ENCODE peak calls at places on chromosomes 16 and 17, in five cellular contexts. O is HepG2, Y is K562, Q is GM12878, T is SK-N-SH. K is an unnamed sample.

GRCh38 chr16:10256855-10257641 is 74.8 kb upstream of the GRIN2A start:
- DNase-seq in Y (peak), O (peak), T (peak), Q (peak), K (peak)

GRCh38 chr17:10327640-10328039 is 45.2 kb downstream of the MYH13 start:
- DNase-seq in Y (peak), T (peak), O (peak), Q (peak), K (peak)

GRCh38 chr17:29102741-29103181 is 59.8 kb downstream of the PIPOX start:
- DNase-seq in Y (no peak), O (no peak), Q (no peak), T (peak), K (no peak)

GRCh38 chr17:46977348-46977747 is 1.7 kb downstream of the RPRML start:
- DNase-seq in T (peak), Q (no peak), O (peak), Y (peak), K (no peak)

GRCh38 chr16:80606221-80606766 is 65.5 kb downstream of the DYNLRB2 start:
- DNase-seq in Q (no peak), O (no peak), T (no peak), Y (no peak), K (no peak)

GRCh38 chr17:54951286-54951685 is 17.2 kb downstream of the COX11 start:
- DNase-seq in O (no peak), T (no peak), Q (no peak), Y (no peak), K (no peak)

GRCh38 chr17:3966720-3967363 is 2.6 kb upstream of the ATP2A3 start:
- DNase-seq in Q (no peak), T (no peak), O (peak), Y (no peak), K (no peak)

GRCh38 chr17:77724876-77725615 is 233.5 kb upstream of the TNRC6C start:
- DNase-seq in O (no peak), Y (no peak), T (no peak), Q (peak), K (no peak)

GRCh38 chr17:75504347-75505151 is 10.8 kb downstream of the CASKIN2 start:
- DNase-seq in Y (peak), T (peak), O (peak), Q (no peak), K (peak)

GRCh38 chr16:77581706-77582105 is 140.6 kb upstream of the NUDT7 start:
- DNase-seq in Y (no peak), O (no peak), Q (no peak), T (no peak), K (no peak)

GRCh38 chr16:19804538-19805323 is 79.9 kb downstream of the GPRC5B start:
- DNase-seq in Y (peak), Q (no peak), T (no peak), O (no peak), K (peak)

GRCh38 chr16:64975821-64976220 is 146.0 kb downstream of the CDH11 start:
- DNase-seq in T (no peak), O (no peak), Q (no peak), Y (no peak), K (no peak)

GRCh38 chr16:23025692-23026305 is 123.5 kb downstream of the USP31 start:
- DNase-seq in T (peak), Q (no peak), O (no peak), Y (no peak), K (no peak)

GRCh38 chr16:59259074-59259963 is 525.2 kb upstream of the GOT2 start:
- DNase-seq in Y (no peak), O (no peak), Q (no peak), T (no peak), K (peak)

GRCh38 chr16:58332997-58333700 is 38.3 kb upstream of the PRSS54 start:
- DNase-seq in O (no peak), T (no peak), Q (no peak), Y (peak), K (no peak)

GRCh38 chr16:82639666-82640336 is 13.0 kb downstream of the CDH13 start:
- DNase-seq in O (peak), Y (peak), T (peak), Q (no peak), K (no peak)

GRCh38 chr17:63402808-63403207 is 43.3 kb downstream of the CYB561 start:
- DNase-seq in Y (no peak), O (no peak), T (no peak), Q (no peak), K (no peak)

GRCh38 chr17:42055496-42055895 is 5.1 kb upstream of the C17orf113 start:
- DNase-seq in Y (peak), Q (no peak), O (no peak), T (no peak), K (no peak)

GRCh38 chr16:50310308-50311133 is 44.2 kb downstream of the ADCY7 start:
- DNase-seq in Q (no peak), Y (no peak), O (peak), T (peak), K (no peak)

GRCh38 chr17:80274317-80274716 is 13.7 kb downstream of the RNF213 start:
- DNase-seq in O (no peak), Q (no peak), Y (no peak), T (peak), K (no peak)

GRCh38 chr16:5416013-5416412 is 318.4 kb upstream of the EEF2KMT start:
- DNase-seq in T (no peak), Q (no peak), Y (no peak), O (no peak), K (no peak)

GRCh38 chr17:57612202-57613071 is 132.7 kb downstream of the CCDC182 start:
- DNase-seq in O (peak), T (no peak), Q (peak), Y (peak), K (no peak)

GRCh38 chr17:83199500-83200201 is 120.2 kb downstream of the METRNL start:
- DNase-seq in T (no peak), Q (no peak), Y (no peak), O (no peak), K (peak)

GRCh38 chr16:85424260-85425060 is 188.7 kb upstream of the GSE1 start:
- DNase-seq in T (peak), O (no peak), Q (no peak), Y (no peak), K (no peak)

GRCh38 chr16:73265124-73265838 is 217.4 kb upstream of the ZFHX3 start:
- DNase-seq in Y (peak), Q (no peak), T (no peak), O (no peak), K (no peak)

GRCh38 chr17:73610331-73610911 is 33.8 kb downstream of the SDK2 start:
- DNase-seq in Y (no peak), T (no peak), O (no peak), Q (no peak), K (no peak)

GRCh38 chr16:23566724-23567123 is 9.2 kb downstream of the UBFD1 start:
- DNase-seq in Y (no peak), Q (no peak), T (no peak), O (no peak), K (no peak)

GRCh38 chr17:73901661-73902415 is 257.6 kb upstream of the SDK2 start:
- DNase-seq in Y (no peak), T (no peak), O (no peak), Q (no peak), K (peak)

GRCh38 chr16:1710811-1711507 is 5.0 kb downstream of the MAPK8IP3 start:
- DNase-seq in T (no peak), Y (no peak), O (peak), Q (no peak), K (no peak)

GRCh38 chr17:67245694-67246397 is 850 bp upstream of the HELZ start:
- DNase-seq in T (peak), Y (peak), O (peak), Q (no peak), K (no peak)

GRCh38 chr17:61425682-61426481 is 26.2 kb downstream of the TBX2 start:
- DNase-seq in T (peak), Y (no peak), O (peak), Q (no peak), K (no peak)

GRCh38 chr17:30819941-30820705 is 4.4 kb downstream of the CRLF3 start:
- DNase-seq in O (no peak), T (no peak), Y (no peak), Q (no peak), K (no peak)

GRCh38 chr17:64128787-64129514 is 993 bp downstream of the ERN1 start:
- DNase-seq in Y (no peak), O (no peak), T (no peak), Q (no peak), K (peak)

GRCh38 chr16:87070657-87071056 is 246.5 kb downstream of the C16orf95 start:
- DNase-seq in Y (no peak), Q (no peak), O (no peak), T (no peak), K (no peak)

GRCh38 chr17:55769625-55770000 is 18.8 kb downstream of the PCTP start:
- DNase-seq in Q (no peak), T (no peak), Y (no peak), O (no peak), K (no peak)

GRCh38 chr17:57623620-57624019 is 121.5 kb downstream of the CCDC182 start:
- DNase-seq in T (peak), Q (no peak), O (no peak), Y (no peak), K (no peak)

GRCh38 chr16:12904041-12904671 is 2.8 kb downstream of the SHISA9 start:
- DNase-seq in Y (no peak), Q (no peak), O (no peak), T (no peak), K (no peak)
- H3K4me3 ChIP-seq in Y (no peak), Q (no peak), O (no peak), T (no peak), K (no peak)

GRCh38 chr17:65294184-65294719 is 157.1 kb downstream of the RGS9 start:
- DNase-seq in Q (no peak), Y (peak), T (peak), O (peak), K (peak)
- TF ChIP-seq CTCF in Q (peak), Y (peak), T (peak), O (peak), K (peak)

GRCh38 chr17:2239882-2240430 is 63.6 kb downstream of the SMG6 start:
- DNase-seq in Q (peak), Y (no peak), O (no peak), T (no peak), K (no peak)
- TF ChIP-seq GABPA in Q (no peak), Y (no peak), O (no peak), T (no peak), K (no peak)

GRCh38 chr17:48603959-48604769 is 622 bp downstream of the HOXB6 start:
- DNase-seq in Y (peak), O (no peak), Q (no peak), T (no peak), K (no peak)
- H3K4me3 ChIP-seq in Y (peak), O (no peak), Q (no peak), T (no peak), K (no peak)

GRCh38 chr17:33519692-33520091 is 226.6 kb upstream of the ASIC2 start:
- DNase-seq in Q (no peak), Y (peak), T (no peak), O (no peak), K (no peak)

GRCh38 chr17:33523577-33523981 is 230.5 kb upstream of the ASIC2 start:
- DNase-seq in Q (no peak), O (no peak), T (no peak), Y (no peak), K (peak)

GRCh38 chr17:33521784-33522183 is 228.7 kb upstream of the ASIC2 start:
- DNase-seq in Q (no peak), O (no peak), Y (peak), T (peak), K (no peak)

GRCh38 chr17:33522623-33523022 is 229.5 kb upstream of the ASIC2 start:
- DNase-seq in Q (no peak), T (no peak), Y (peak), O (no peak), K (no peak)

GRCh38 chr17:33520404-33521032 is 227.4 kb upstream of the ASIC2 start:
- DNase-seq in T (peak), Q (no peak), Y (peak), O (peak), K (peak)
- TF ChIP-seq CTCF in T (peak), Q (peak), Y (peak), O (peak), K (peak)

GRCh38 chr16:15041260-15042011 is 14.4 kb downstream of the NTAN1 start:
- DNase-seq in T (no peak), O (no peak), Q (no peak), Y (peak), K (no peak)
- TF ChIP-seq GABPA in T (no peak), O (no peak), Q (no peak), Y (no peak), K (no peak)

DNA sequence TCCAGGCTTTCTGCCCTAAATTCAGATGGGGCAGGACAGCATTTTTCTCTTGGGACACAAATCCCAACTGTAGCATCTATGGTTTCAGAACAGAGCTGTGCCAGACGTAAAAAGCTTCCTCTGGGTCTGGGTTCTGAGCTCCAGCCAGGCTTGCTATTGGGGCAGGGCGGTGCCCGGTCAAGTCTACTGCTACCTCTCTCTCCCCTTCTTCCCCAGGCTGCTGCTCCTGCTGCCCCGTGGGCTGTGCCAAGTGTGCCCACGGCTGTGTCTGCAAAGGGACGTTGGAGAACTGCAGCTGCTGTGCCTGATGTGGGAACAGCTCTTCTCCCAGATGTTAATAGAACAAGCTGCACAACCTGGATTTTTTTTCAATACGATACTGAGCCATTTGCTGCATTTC is 1.1 kb downstream of the MT1M start:
- DNase-seq in O (no peak), T (no peak), Q (no peak), Y (no peak), K (no peak)
- H3K4me3 ChIP-seq in O (no peak), T (no peak), Q (no peak), Y (no peak), K (no peak)

DNA sequence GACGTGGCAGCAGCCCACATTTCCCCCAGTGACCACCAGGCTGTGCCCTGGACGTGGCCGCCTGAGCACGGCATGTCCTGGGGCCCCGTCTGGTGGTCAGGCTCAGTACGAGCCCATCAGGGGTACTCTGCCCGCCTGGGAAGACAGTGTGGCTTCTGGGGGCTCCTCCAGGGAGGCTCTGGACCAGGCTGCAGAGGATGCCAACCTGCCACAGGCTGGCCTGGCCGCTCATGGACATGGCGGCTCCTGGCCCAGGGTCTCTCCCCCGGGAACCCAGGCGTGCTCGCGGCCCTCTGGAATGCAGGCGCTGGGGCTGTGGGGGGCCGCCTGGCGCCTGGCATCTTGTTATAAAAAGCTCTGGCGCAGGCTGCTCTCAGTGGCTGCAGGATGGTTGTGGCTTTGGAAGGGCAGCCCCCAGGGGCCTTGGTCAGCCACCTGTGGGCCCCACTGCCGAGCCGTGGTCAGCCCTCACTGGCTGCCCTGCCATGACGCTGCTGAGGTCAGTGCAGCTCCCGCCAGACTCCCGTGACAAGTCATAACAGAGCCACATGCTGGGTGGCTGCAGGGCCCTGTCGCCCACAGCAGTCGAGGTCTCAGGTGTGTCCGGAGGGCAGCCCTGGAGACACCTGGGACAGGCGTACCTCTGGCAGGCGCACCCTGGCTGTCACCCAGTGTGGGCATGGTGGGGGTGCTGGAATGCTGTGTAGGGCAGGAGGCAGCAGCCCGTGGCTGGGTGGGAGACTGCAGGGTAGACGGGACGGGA is 15.0 kb downstream of the CENPX start:
- DNase-seq in T (no peak), Q (no peak), Y (no peak), O (no peak), K (no peak)
- TF ChIP-seq CTCF in T (peak), Q (no peak), Y (no peak), O (peak), K (no peak)